ENCODE peak calls at places on chromosomes 7 and 10, in six cellular contexts. S is activated naive CD8-positive, alpha-beta T cell treated with anti-CD3 and anti-CD28 coated beads, Interleukin-2, amount 50 U/mL, for 24 hours; Z is naive B cell; C is left lung; I is left cardiac atrium; U is heart right ventricle. G is an unnamed sample.

GRCh38 chr7:155206286-155207020 is 91.2 kb upstream of the INSIG1 start:
- ATAC-seq in S (peak; percentile 21), Z (peak; percentile 50), C (peak; percentile 67), I (peak; percentile 63), U (peak; percentile 82), G (peak; percentile 54)

GRCh38 chr7:92782855-92783254 is 53.5 kb downstream of the CDK6 start:
- ATAC-seq in S (no peak), Z (no peak), C (no peak), I (no peak), U (no peak), G (no peak)

GRCh38 chr7:93196331-93196730 is 29.9 kb downstream of the HEPACAM2 start:
- ATAC-seq in S (no peak), Z (peak; percentile 63), C (no peak), I (no peak), U (no peak), G (no peak)

GRCh38 chr7:23022258-23022745 is 8.4 kb upstream of the HYCC1 start:
- ATAC-seq in S (no peak), Z (no peak), C (peak; percentile 45), I (peak; percentile 83), U (peak; percentile 55), G (no peak)

GRCh38 chr7:94906035-94906796 is 1.2 kb upstream of the PPP1R9A start:
- ATAC-seq in S (no peak), Z (no peak), C (no peak), I (no peak), U (no peak), G (no peak)

GRCh38 chr7:155885162-155886160 is 73.2 kb upstream of the SHH start:
- ATAC-seq in S (no peak), Z (no peak), C (peak; percentile 22), I (no peak), U (peak; percentile 95), G (peak; percentile 52)

GRCh38 chr7:133009426-133009825 is 72.5 kb downstream of the CHCHD3 start:
- ATAC-seq in S (no peak), Z (no peak), C (no peak), I (no peak), U (peak; percentile 11), G (no peak)

GRCh38 chr7:130922206-130923112 is 188.5 kb upstream of the KLF14 start:
- ATAC-seq in S (no peak), Z (no peak), C (no peak), I (no peak), U (no peak), G (no peak)

GRCh38 chr7:43589133-43589478 is 6.2 kb downstream of the STK17A start:
- ATAC-seq in S (no peak), Z (no peak), C (no peak), I (no peak), U (no peak), G (no peak)

GRCh38 chr10:110286841-110287240 is 17.9 kb downstream of the SMNDC1 start:
- ATAC-seq in S (no peak), Z (no peak), C (peak; percentile 74), I (no peak), U (no peak), G (no peak)

GRCh38 chr7:106456339-106456738 is 171.6 kb upstream of the NAMPT start:
- ATAC-seq in S (no peak), Z (no peak), C (no peak), I (no peak), U (no peak), G (no peak)

GRCh38 chr7:66497346-66497745 is 131.3 kb upstream of the KCTD7 start:
- ATAC-seq in S (no peak), Z (no peak), C (no peak), I (no peak), U (no peak), G (no peak)